ENCODE peak calls at places on chromosomes 6 and 20, in six cellular contexts. X is thyroid gland, O is heart left ventricle, H is K562, A is HepG2, G is A549. Q is an unnamed sample. For H3K4me1, the result is how much of the 10 kb centered on the place peaks cover.

GRCh38 chr20:52494244-52494643 is 302.7 kb upstream of the ZFP64 start:
- DNase-seq in H (no peak), G (peak), A (no peak), O (no peak), X (no peak), Q (peak)

GRCh38 chr20:51565741-51566140 is 23.2 kb upstream of the NFATC2 start:
- DNase-seq in G (no peak), X (no peak), O (no peak), A (no peak), H (no peak), Q (no peak)

GRCh38 chr6:37314803-37315515 is 38.8 kb upstream of the RNF8 start:
- DNase-seq in G (peak), O (peak), A (peak), H (peak), X (peak), Q (peak)

GRCh38 chr20:5393218-5393870 is 76.6 kb upstream of the PROKR2 start:
- DNase-seq in H (no peak), A (no peak), O (no peak), G (no peak), X (no peak), Q (no peak)

GRCh38 chr6:5677219-5678000 is 329.3 kb downstream of the NRN1 start:
- DNase-seq in A (no peak), H (no peak), X (peak), O (no peak), G (no peak), Q (no peak)

GRCh38 chr6:23175391-23175790 is 606.0 kb downstream of the HDGFL1 start:
- DNase-seq in H (no peak), G (no peak), X (no peak), A (no peak), O (no peak), Q (no peak)

GRCh38 chr6:89917801-89918366 is 23.6 kb downstream of the GJA10 start:
- DNase-seq in A (no peak), H (no peak), G (no peak), O (no peak), X (no peak), Q (no peak)

GRCh38 chr6:40923326-40923725 is 115.7 kb downstream of the UNC5CL start:
- DNase-seq in X (no peak), O (no peak), H (no peak), G (no peak), A (no peak), Q (no peak)

GRCh38 chr6:114277220-114277619 is 65.6 kb downstream of the HS3ST5 start:
- DNase-seq in X (no peak), A (no peak), O (no peak), H (no peak), G (no peak), Q (no peak)

GRCh38 chr6:130968486-130968885 is 94.6 kb downstream of the EPB41L2 start:
- DNase-seq in H (no peak), G (no peak), X (peak), A (no peak), O (no peak), Q (no peak)

GRCh38 chr6:19643287-19643686 is 193.9 kb upstream of the ID4 start:
- DNase-seq in X (no peak), G (no peak), A (no peak), O (no peak), H (no peak), Q (no peak)

GRCh38 chr6:11971154-11971553 is 41.0 kb upstream of the HIVEP1 start:
- DNase-seq in G (no peak), X (no peak), H (no peak), O (no peak), A (no peak), Q (no peak)

GRCh38 chr6:166572370-166573261 is 13.9 kb downstream of the RAMACL start:
- DNase-seq in O (no peak), G (no peak), A (no peak), H (no peak), X (peak), Q (no peak)

GRCh38 chr6:16154904-16155303 is 26.0 kb downstream of the MYLIP start:
- DNase-seq in H (no peak), G (no peak), A (no peak), O (peak), X (no peak), Q (peak)

GRCh38 chr6:40543776-40544175 is 43.4 kb downstream of the LRFN2 start:
- DNase-seq in G (no peak), H (no peak), A (no peak), X (no peak), O (no peak), Q (no peak)

GRCh38 chr6:3330199-3330598 is 71.5 kb downstream of the PSMG4 start:
- DNase-seq in G (no peak), H (peak), O (no peak), X (no peak), A (no peak), Q (no peak)

GRCh38 chr20:58690851-58691250 is 1.7 kb upstream of the NPEPL1 start:
- DNase-seq in H (no peak), O (peak), X (no peak), A (no peak), G (no peak), Q (peak)

GRCh38 chr6:27176096-27176495 is 71.4 kb upstream of the PRSS16 start:
- DNase-seq in A (no peak), O (no peak), X (no peak), H (no peak), G (no peak), Q (no peak)

GRCh38 chr20:7775072-7775471 is 165.2 kb downstream of the HAO1 start:
- DNase-seq in H (no peak), A (no peak), O (no peak), G (no peak), X (peak), Q (no peak)

GRCh38 chr6:152267967-152268845 is 369.0 kb downstream of the SYNE1 start:
- DNase-seq in H (peak), O (no peak), X (no peak), A (peak), G (peak), Q (peak)

GRCh38 chr6:26187981-26188635 is 100.9 kb downstream of the HFE start:
- DNase-seq in G (peak), O (no peak), A (peak), X (peak), H (peak), Q (peak)

GRCh38 chr6:169720207-169720855 is 4.0 kb downstream of the PHF10 start:
- DNase-seq in H (no peak), G (no peak), A (no peak), O (no peak), X (no peak), Q (no peak)

GRCh38 chr6:166106076-166106686 is 61.5 kb downstream of the TBXT start:
- DNase-seq in O (peak), H (peak), X (peak), A (peak), G (peak), Q (peak)

GRCh38 chr6:148242180-148242579 is 100.5 kb upstream of the SASH1 start:
- DNase-seq in X (no peak), H (no peak), A (no peak), G (no peak), O (no peak), Q (no peak)

GRCh38 chr6:13689511-13690256 is 22.0 kb downstream of the RANBP9 start:
- DNase-seq in H (no peak), O (no peak), G (no peak), A (no peak), X (no peak), Q (no peak)

GRCh38 chr20:50303573-50304500 is 113.2 kb downstream of the CEBPB start:
- DNase-seq in X (peak), A (peak), O (peak), G (no peak), H (peak), Q (peak)

GRCh38 chr20:53867741-53868351 is 202.5 kb downstream of the BCAS1 start:
- DNase-seq in O (no peak), H (no peak), G (no peak), A (no peak), X (no peak), Q (no peak)

DNA sequence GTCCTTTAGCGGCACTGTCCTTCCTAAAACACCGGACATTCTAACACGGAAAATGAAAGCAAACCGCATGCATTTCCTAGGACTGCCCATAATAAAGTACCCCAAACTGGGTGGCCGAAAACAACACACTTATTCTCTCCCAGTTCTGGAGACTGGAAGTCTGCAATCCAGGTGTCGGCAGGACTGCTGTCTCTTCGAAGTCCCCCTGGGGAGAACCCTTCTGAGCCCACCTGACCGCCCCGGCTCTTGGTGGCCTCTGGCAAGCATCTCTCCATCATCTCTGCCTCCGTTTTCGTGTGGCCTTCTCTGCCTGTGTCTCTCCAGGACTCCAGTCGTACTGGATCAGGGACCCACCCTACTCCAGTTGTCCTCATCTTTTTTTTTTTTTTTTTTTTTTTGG is 55.4 kb downstream of the SYNJ2 start:
- DNase-seq in G (no peak), X (peak), A (no peak), O (no peak), H (no peak), Q (no peak)
- H3K4me1 ChIP-seq in G (half or more), X (under half), A (half or more), O (under half), H (half or more), Q (under half)

GRCh38 chr20:25989196-25989595 is 292.5 kb upstream of the ZNF337 start:
- DNase-seq in O (no peak), X (no peak), H (no peak), G (no peak), A (no peak), Q (no peak)

GRCh38 chr20:25991756-25992130 is 295.1 kb upstream of the ZNF337 start:
- DNase-seq in O (no peak), G (no peak), X (no peak), A (no peak), H (no peak), Q (no peak)

GRCh38 chr20:25991051-25991755 is 294.6 kb upstream of the ZNF337 start:
- DNase-seq in O (no peak), G (no peak), H (no peak), A (no peak), X (no peak), Q (no peak)

GRCh38 chr20:25987073-25987927 is 290.6 kb upstream of the ZNF337 start:
- DNase-seq in G (peak), H (peak), A (no peak), O (peak), X (peak), Q (peak)

DNA sequence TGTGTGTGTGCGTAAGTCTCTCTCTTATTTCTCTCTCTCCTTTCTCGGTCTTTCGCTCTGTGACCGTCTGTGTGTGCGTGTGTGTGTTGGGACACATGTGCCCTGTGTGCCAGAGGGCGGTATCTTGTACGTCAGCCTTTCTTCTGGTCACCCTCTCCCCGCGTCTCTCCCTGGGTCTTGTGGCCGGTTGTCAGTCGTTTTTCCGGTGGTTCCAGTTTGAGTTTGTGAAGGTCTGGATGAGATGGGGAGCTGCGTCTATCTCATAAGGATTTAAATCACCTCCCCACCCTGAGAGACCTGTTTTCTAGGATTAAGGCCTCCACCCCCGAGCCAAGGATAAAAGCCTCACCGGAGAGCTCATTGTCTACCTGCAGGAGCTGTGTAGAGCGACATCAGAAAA is 295.5 kb upstream of the ZNF337 start:
- DNase-seq in H (no peak), A (no peak), X (no peak), O (no peak), G (no peak), Q (no peak)
- TF ChIP-seq POLR2A in H (no peak), A (no peak), X (no peak), O (no peak), G (no peak), Q (no peak)

DNA sequence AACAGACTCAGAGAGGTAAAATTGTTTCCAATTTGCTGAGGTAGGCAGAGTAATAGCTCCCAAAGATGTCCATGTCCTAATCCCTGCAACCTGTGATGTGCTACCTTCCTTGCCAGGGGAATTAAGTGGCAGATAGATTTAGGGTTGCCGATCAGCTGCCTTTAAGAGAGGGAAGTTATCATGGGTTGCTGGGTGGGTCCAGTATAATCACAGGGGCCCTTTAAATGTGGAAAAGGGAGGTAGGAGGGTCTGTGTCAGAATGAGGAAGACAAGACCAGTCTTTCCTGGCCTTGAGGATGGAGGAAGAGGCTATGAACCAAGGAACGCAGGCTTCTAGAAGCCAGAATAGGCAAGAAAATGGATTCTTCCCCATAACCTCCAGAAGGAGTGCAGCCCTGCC is 50.7 kb downstream of the CTCFL start:
- DNase-seq in G (no peak), X (no peak), H (no peak), O (no peak), A (no peak), Q (no peak)
- H3K4me1 ChIP-seq in G (under half), X (under half), H (under half), O (under half), A (under half), Q (under half)

DNA sequence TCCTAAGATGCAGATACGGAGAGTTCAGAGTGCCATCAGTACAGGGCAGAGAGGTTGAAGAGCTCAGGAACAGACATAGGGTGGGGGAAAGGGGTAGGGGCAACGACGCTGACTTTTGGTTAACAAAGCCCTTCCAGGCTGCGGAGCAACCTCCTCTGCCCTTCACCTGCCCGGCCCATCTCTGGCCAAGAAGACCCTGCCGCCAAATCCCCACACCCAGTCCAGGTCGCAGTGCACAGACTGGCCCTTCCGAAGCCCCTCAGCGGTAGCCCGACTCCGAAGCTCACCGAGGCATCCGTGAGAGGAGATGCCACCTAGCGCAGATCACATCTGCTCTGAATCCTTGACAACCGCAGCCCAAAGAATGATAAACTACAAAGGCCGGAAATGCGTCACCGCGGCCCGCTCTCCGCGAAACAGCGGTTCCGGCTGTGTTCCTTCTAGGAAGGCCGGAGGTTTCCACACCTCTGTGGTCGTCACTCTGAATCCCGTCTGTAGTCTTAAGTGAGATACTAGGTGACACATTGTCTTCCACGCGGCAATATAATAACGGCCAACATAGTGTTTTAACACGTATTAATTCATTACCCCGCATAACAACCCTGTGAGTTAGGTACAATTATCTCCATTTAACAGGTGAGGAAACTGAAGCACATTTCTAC is at the start of gene ZSCAN23:
- DNase-seq in G (no peak), O (peak), X (peak), H (no peak), A (peak), Q (peak)
- TF ChIP-seq POLR2A in G (no peak), O (peak), X (no peak), H (peak), A (peak), Q (peak)

DNA sequence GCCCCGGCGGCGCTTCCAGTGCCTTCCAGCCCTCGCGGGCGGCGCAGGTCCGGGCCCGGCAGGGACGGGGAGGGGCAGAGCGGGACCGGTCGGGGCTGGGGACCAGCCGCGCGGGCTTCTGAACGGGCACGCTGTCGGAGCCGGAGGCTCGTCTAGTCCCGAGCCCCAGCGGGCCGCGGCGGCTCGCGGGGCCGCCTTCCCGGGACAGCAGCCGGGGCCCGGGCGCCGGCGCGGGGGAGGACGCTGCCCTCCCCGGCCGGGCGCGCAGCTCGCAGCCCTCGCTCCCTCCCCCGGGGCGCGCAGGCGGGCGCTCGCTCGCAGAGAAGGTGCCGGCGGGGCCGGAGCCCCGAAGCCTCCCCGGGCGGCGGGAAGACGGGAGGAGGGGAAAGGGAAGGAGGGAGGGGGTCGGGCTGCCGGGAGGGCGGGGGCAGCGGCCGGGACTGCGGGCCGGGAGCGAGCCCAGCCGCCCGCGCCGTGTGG is 696 bp upstream of the SIRPA start:
- DNase-seq in X (peak), A (no peak), H (peak), G (no peak), O (peak), Q (peak)
- H3K4me1 ChIP-seq in X (under half), A (half or more), H (under half), G (under half), O (under half), Q (half or more)

GRCh38 chr6:31660224-31660997 is at the start of gene C6orf47:
- DNase-seq in G (peak), X (peak), A (peak), H (peak), O (peak), Q (peak)
- TF ChIP-seq POLR2A in G (peak), X (no peak), A (peak), H (peak), O (peak), Q (peak)

GRCh38 chr6:136429681-136430080 is 120.5 kb downstream of the MAP7 start:
- DNase-seq in H (no peak), X (no peak), O (no peak), A (no peak), G (peak), Q (no peak)
- H3K4me1 ChIP-seq in H (under half), X (under half), O (under half), A (under half), G (half or more), Q (under half)

GRCh38 chr20:17941826-17942196 is 26.8 kb downstream of the SNX5 start:
- DNase-seq in A (no peak), X (no peak), G (no peak), H (no peak), O (no peak), Q (no peak)

GRCh38 chr20:17941087-17941825 is 27.3 kb downstream of the SNX5 start:
- DNase-seq in H (no peak), G (no peak), O (no peak), A (no peak), X (no peak), Q (no peak)

GRCh38 chr20:17938889-17939619 is 29.5 kb downstream of the SNX5 start:
- DNase-seq in O (peak), X (peak), G (peak), A (peak), H (peak), Q (peak)

GRCh38 chr20:17940447-17940971 is 28.1 kb downstream of the SNX5 start:
- DNase-seq in X (peak), G (no peak), O (no peak), H (no peak), A (no peak), Q (no peak)

GRCh38 chr20:17939622-17940446 is 28.8 kb downstream of the SNX5 start:
- DNase-seq in O (no peak), G (no peak), X (no peak), H (no peak), A (no peak), Q (no peak)
- TF ChIP-seq POLR2A in O (no peak), G (no peak), X (no peak), H (no peak), A (peak), Q (no peak)

DNA sequence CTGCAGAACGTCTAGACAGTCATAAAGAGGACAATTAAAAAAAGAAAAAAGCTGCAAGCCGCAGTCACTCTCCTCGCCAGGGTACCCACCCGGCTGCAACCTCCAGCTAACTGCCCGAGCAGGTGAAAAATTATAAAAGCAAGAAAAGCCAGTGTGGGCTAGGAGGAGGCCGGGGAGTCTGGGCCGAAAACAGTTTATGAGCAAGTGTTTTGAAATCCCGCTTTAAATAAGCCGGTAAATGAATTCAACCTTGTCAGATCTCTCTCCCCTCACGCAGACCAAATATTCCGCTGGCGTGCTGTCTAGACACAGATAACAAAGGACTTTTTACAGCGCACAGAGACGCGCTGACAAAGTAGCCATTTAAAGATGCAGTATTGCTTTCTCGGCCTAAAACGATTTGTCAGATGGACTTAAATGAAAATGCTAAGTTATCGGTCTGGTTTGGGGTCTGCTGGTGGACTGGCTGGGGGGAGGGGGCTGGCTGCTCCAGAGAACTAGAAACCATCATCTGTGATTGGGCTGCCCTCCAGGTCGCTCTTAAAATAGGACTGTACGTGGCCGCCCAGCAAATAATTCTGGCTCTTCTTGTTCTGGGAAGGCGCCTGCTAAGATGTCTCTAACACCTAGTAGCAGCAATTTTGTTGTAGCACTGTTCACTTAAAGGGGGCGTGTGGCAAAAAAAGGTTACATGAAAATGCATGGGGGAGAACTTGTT is 24.5 kb downstream of the PMEPA1 start:
- DNase-seq in H (no peak), X (no peak), O (peak), A (no peak), G (no peak), Q (no peak)
- H3K4me1 ChIP-seq in H (under half), X (under half), O (under half), A (under half), G (half or more), Q (under half)